ENCODE peak calls at places on chromosome 5, in nine cellular contexts. One of them, this sample, is unnamed.

GRCh38 chr5:111224561-111224989 is 391 bp downstream of the CAMK4 start:
- DNase-seq in glutamatergic neuron: no peak
- DNase-seq in posterior cingulate gyrus: peak; percentile 20
- DNase-seq in pons: no peak
- DNase-seq in GOT3: no peak
- DNase-seq in activated CD4-positive, alpha-beta T cell treated with anti-CD3 and anti-CD28 coated beads for 24 hours: peak; percentile 20
- DNase-seq in KG1: no peak
- DNase-seq in omental fat pad: no peak
- DNase-seq in right atrium auricular region: no peak
- DNase-seq in this sample: peak; percentile 7

GRCh38 chr5:38404667-38405276 is 146.4 kb downstream of the EGFLAM start:
- DNase-seq in glutamatergic neuron: no peak
- DNase-seq in posterior cingulate gyrus: no peak
- DNase-seq in pons: no peak
- DNase-seq in GOT3: no peak
- DNase-seq in activated CD4-positive, alpha-beta T cell treated with anti-CD3 and anti-CD28 coated beads for 24 hours: no peak
- DNase-seq in KG1: no peak
- DNase-seq in omental fat pad: no peak
- DNase-seq in right atrium auricular region: no peak
- DNase-seq in this sample: no peak

GRCh38 chr5:33474931-33475499 is 34.2 kb downstream of the TARS1 start:
- DNase-seq in glutamatergic neuron: no peak
- DNase-seq in posterior cingulate gyrus: no peak
- DNase-seq in pons: no peak
- DNase-seq in GOT3: no peak
- DNase-seq in activated CD4-positive, alpha-beta T cell treated with anti-CD3 and anti-CD28 coated beads for 24 hours: no peak
- DNase-seq in KG1: no peak
- DNase-seq in omental fat pad: no peak
- DNase-seq in right atrium auricular region: no peak
- DNase-seq in this sample: no peak

GRCh38 chr5:134018154-134018985 is 13.6 kb upstream of the VDAC1 start:
- DNase-seq in glutamatergic neuron: no peak
- DNase-seq in posterior cingulate gyrus: no peak
- DNase-seq in pons: no peak
- DNase-seq in GOT3: no peak
- DNase-seq in activated CD4-positive, alpha-beta T cell treated with anti-CD3 and anti-CD28 coated beads for 24 hours: no peak
- DNase-seq in KG1: no peak
- DNase-seq in omental fat pad: no peak
- DNase-seq in right atrium auricular region: no peak
- DNase-seq in this sample: no peak

GRCh38 chr5:139146809-139147742 is 51.1 kb downstream of the SIL1 start:
- DNase-seq in glutamatergic neuron: no peak
- DNase-seq in posterior cingulate gyrus: no peak
- DNase-seq in pons: no peak
- DNase-seq in GOT3: no peak
- DNase-seq in activated CD4-positive, alpha-beta T cell treated with anti-CD3 and anti-CD28 coated beads for 24 hours: no peak
- DNase-seq in KG1: no peak
- DNase-seq in omental fat pad: no peak
- DNase-seq in right atrium auricular region: no peak
- DNase-seq in this sample: no peak

GRCh38 chr5:59768204-59769040 is 125.1 kb downstream of the PDE4D start:
- DNase-seq in glutamatergic neuron: peak; percentile 66
- DNase-seq in posterior cingulate gyrus: peak; percentile 26
- DNase-seq in pons: peak; percentile 53
- DNase-seq in GOT3: no peak
- DNase-seq in activated CD4-positive, alpha-beta T cell treated with anti-CD3 and anti-CD28 coated beads for 24 hours: no peak
- DNase-seq in KG1: no peak
- DNase-seq in omental fat pad: no peak
- DNase-seq in right atrium auricular region: peak; percentile 64
- DNase-seq in this sample: peak; percentile 94

GRCh38 chr5:180646289-180646962 is 3.0 kb downstream of the FLT4 start:
- DNase-seq in glutamatergic neuron: no peak
- DNase-seq in posterior cingulate gyrus: no peak
- DNase-seq in pons: no peak
- DNase-seq in GOT3: no peak
- DNase-seq in activated CD4-positive, alpha-beta T cell treated with anti-CD3 and anti-CD28 coated beads for 24 hours: no peak
- DNase-seq in KG1: no peak
- DNase-seq in omental fat pad: no peak
- DNase-seq in right atrium auricular region: no peak
- DNase-seq in this sample: no peak

GRCh38 chr5:177325868-177326381 is 14.2 kb upstream of the MXD3 start:
- DNase-seq in glutamatergic neuron: no peak
- DNase-seq in posterior cingulate gyrus: no peak
- DNase-seq in pons: no peak
- DNase-seq in GOT3: no peak
- DNase-seq in activated CD4-positive, alpha-beta T cell treated with anti-CD3 and anti-CD28 coated beads for 24 hours: no peak
- DNase-seq in KG1: no peak
- DNase-seq in omental fat pad: no peak
- DNase-seq in right atrium auricular region: no peak
- DNase-seq in this sample: no peak

GRCh38 chr5:8685704-8686103 is 816.8 kb downstream of the MTRR start:
- DNase-seq in glutamatergic neuron: no peak
- DNase-seq in posterior cingulate gyrus: no peak
- DNase-seq in pons: peak; percentile 8
- DNase-seq in GOT3: no peak
- DNase-seq in activated CD4-positive, alpha-beta T cell treated with anti-CD3 and anti-CD28 coated beads for 24 hours: no peak
- DNase-seq in KG1: no peak
- DNase-seq in omental fat pad: no peak
- DNase-seq in right atrium auricular region: no peak
- DNase-seq in this sample: no peak

GRCh38 chr5:16733597-16733996 is 116.8 kb upstream of the RETREG1 start:
- DNase-seq in glutamatergic neuron: peak; percentile 60
- DNase-seq in posterior cingulate gyrus: no peak
- DNase-seq in pons: peak; percentile 48
- DNase-seq in GOT3: no peak
- DNase-seq in activated CD4-positive, alpha-beta T cell treated with anti-CD3 and anti-CD28 coated beads for 24 hours: no peak
- DNase-seq in KG1: no peak
- DNase-seq in omental fat pad: no peak
- DNase-seq in right atrium auricular region: no peak
- DNase-seq in this sample: no peak

GRCh38 chr5:87195104-87195581 is 72.5 kb upstream of the RASA1 start:
- DNase-seq in glutamatergic neuron: no peak
- DNase-seq in posterior cingulate gyrus: no peak
- DNase-seq in pons: no peak
- DNase-seq in GOT3: no peak
- DNase-seq in activated CD4-positive, alpha-beta T cell treated with anti-CD3 and anti-CD28 coated beads for 24 hours: no peak
- DNase-seq in KG1: no peak
- DNase-seq in omental fat pad: no peak
- DNase-seq in right atrium auricular region: no peak
- DNase-seq in this sample: peak; percentile 85

GRCh38 chr5:96903300-96903699 is 27.0 kb downstream of the ERAP2 start:
- DNase-seq in glutamatergic neuron: no peak
- DNase-seq in posterior cingulate gyrus: no peak
- DNase-seq in pons: no peak
- DNase-seq in GOT3: no peak
- DNase-seq in activated CD4-positive, alpha-beta T cell treated with anti-CD3 and anti-CD28 coated beads for 24 hours: no peak
- DNase-seq in KG1: no peak
- DNase-seq in omental fat pad: no peak
- DNase-seq in right atrium auricular region: no peak
- DNase-seq in this sample: no peak

GRCh38 chr5:66981266-66981665 is 215.3 kb downstream of the CD180 start:
- DNase-seq in glutamatergic neuron: no peak
- DNase-seq in posterior cingulate gyrus: no peak
- DNase-seq in pons: no peak
- DNase-seq in GOT3: no peak
- DNase-seq in activated CD4-positive, alpha-beta T cell treated with anti-CD3 and anti-CD28 coated beads for 24 hours: no peak
- DNase-seq in KG1: no peak
- DNase-seq in omental fat pad: no peak
- DNase-seq in right atrium auricular region: no peak
- DNase-seq in this sample: no peak

GRCh38 chr5:163976691-163977090 is 471.3 kb downstream of the MAT2B start:
- DNase-seq in glutamatergic neuron: no peak
- DNase-seq in posterior cingulate gyrus: no peak
- DNase-seq in pons: no peak
- DNase-seq in GOT3: no peak
- DNase-seq in activated CD4-positive, alpha-beta T cell treated with anti-CD3 and anti-CD28 coated beads for 24 hours: no peak
- DNase-seq in KG1: no peak
- DNase-seq in omental fat pad: no peak
- DNase-seq in right atrium auricular region: no peak
- DNase-seq in this sample: peak; percentile 40

GRCh38 chr5:54176066-54176835 is 134.1 kb downstream of the ARL15 start:
- DNase-seq in glutamatergic neuron: no peak
- DNase-seq in posterior cingulate gyrus: no peak
- DNase-seq in pons: peak; percentile 74
- DNase-seq in GOT3: no peak
- DNase-seq in activated CD4-positive, alpha-beta T cell treated with anti-CD3 and anti-CD28 coated beads for 24 hours: no peak
- DNase-seq in KG1: no peak
- DNase-seq in omental fat pad: no peak
- DNase-seq in right atrium auricular region: no peak
- DNase-seq in this sample: no peak

GRCh38 chr5:68271124-68271523 is 55.6 kb downstream of the PIK3R1 start:
- DNase-seq in glutamatergic neuron: no peak
- DNase-seq in posterior cingulate gyrus: no peak
- DNase-seq in pons: no peak
- DNase-seq in GOT3: no peak
- DNase-seq in activated CD4-positive, alpha-beta T cell treated with anti-CD3 and anti-CD28 coated beads for 24 hours: no peak
- DNase-seq in KG1: no peak
- DNase-seq in omental fat pad: no peak
- DNase-seq in right atrium auricular region: no peak
- DNase-seq in this sample: no peak

GRCh38 chr5:38925154-38925925 is 79.5 kb downstream of the OSMR start:
- DNase-seq in glutamatergic neuron: no peak
- DNase-seq in posterior cingulate gyrus: no peak
- DNase-seq in pons: no peak
- DNase-seq in GOT3: no peak
- DNase-seq in activated CD4-positive, alpha-beta T cell treated with anti-CD3 and anti-CD28 coated beads for 24 hours: no peak
- DNase-seq in KG1: no peak
- DNase-seq in omental fat pad: no peak
- DNase-seq in right atrium auricular region: no peak
- DNase-seq in this sample: no peak

GRCh38 chr5:74394924-74395880 is 245.3 kb downstream of the ENC1 start:
- DNase-seq in glutamatergic neuron: no peak
- DNase-seq in posterior cingulate gyrus: no peak
- DNase-seq in pons: no peak
- DNase-seq in GOT3: no peak
- DNase-seq in activated CD4-positive, alpha-beta T cell treated with anti-CD3 and anti-CD28 coated beads for 24 hours: no peak
- DNase-seq in KG1: no peak
- DNase-seq in omental fat pad: no peak
- DNase-seq in right atrium auricular region: no peak
- DNase-seq in this sample: no peak

GRCh38 chr5:111859031-111859430 is 102.0 kb upstream of the NREP start:
- DNase-seq in glutamatergic neuron: no peak
- DNase-seq in posterior cingulate gyrus: no peak
- DNase-seq in pons: no peak
- DNase-seq in GOT3: no peak
- DNase-seq in activated CD4-positive, alpha-beta T cell treated with anti-CD3 and anti-CD28 coated beads for 24 hours: no peak
- DNase-seq in KG1: no peak
- DNase-seq in omental fat pad: no peak
- DNase-seq in right atrium auricular region: no peak
- DNase-seq in this sample: no peak